ENCODE peak calls at places on chromosomes 2 and 18, in ten cellular contexts. One of them, this sample, is unnamed.
A peak's percentile ranks its signal among the peaks of the same experiment; 100 is the strongest.

GRCh38 chr2:74944987-74945782 is 13.3 kb upstream of the POLE4 start:
- DNase-seq in neural progenitor cell: no peak
- DNase-seq in sigmoid colon: no peak
- DNase-seq in PC-9: no peak
- DNase-seq in uterus: no peak
- DNase-seq in SK-N-SH: no peak
- DNase-seq in GM23338: no peak
- DNase-seq in keratinocyte: no peak
- DNase-seq in K562: no peak
- DNase-seq in H9: no peak
- DNase-seq in this sample: no peak

GRCh38 chr18:56043691-56044090 is 455.7 kb upstream of the TCF4 start:
- DNase-seq in SK-N-SH: no peak
- DNase-seq in sigmoid colon: peak; percentile 63
- DNase-seq in H9: peak; percentile 48
- DNase-seq in PC-9: no peak
- DNase-seq in neural progenitor cell: no peak
- DNase-seq in GM23338: peak; percentile 67
- DNase-seq in K562: no peak
- DNase-seq in keratinocyte: no peak
- DNase-seq in uterus: no peak
- DNase-seq in this sample: no peak

GRCh38 chr2:135050132-135050531 is 2.0 kb upstream of the RAB3GAP1 start:
- DNase-seq in K562: no peak
- DNase-seq in SK-N-SH: no peak
- DNase-seq in keratinocyte: no peak
- DNase-seq in sigmoid colon: no peak
- DNase-seq in uterus: no peak
- DNase-seq in GM23338: no peak
- DNase-seq in neural progenitor cell: no peak
- DNase-seq in PC-9: no peak
- DNase-seq in H9: no peak
- DNase-seq in this sample: no peak

GRCh38 chr2:112787294-112787693 is 3.0 kb upstream of the IL1A start:
- DNase-seq in PC-9: peak; percentile 67
- DNase-seq in uterus: no peak
- DNase-seq in GM23338: no peak
- DNase-seq in H9: no peak
- DNase-seq in neural progenitor cell: no peak
- DNase-seq in keratinocyte: no peak
- DNase-seq in sigmoid colon: no peak
- DNase-seq in K562: no peak
- DNase-seq in SK-N-SH: no peak
- DNase-seq in this sample: no peak

GRCh38 chr2:119706196-119706595 is 27.2 kb downstream of the TMEM177 start:
- DNase-seq in K562: no peak
- DNase-seq in neural progenitor cell: no peak
- DNase-seq in H9: no peak
- DNase-seq in PC-9: no peak
- DNase-seq in keratinocyte: no peak
- DNase-seq in SK-N-SH: no peak
- DNase-seq in uterus: no peak
- DNase-seq in GM23338: no peak
- DNase-seq in sigmoid colon: no peak
- DNase-seq in this sample: no peak

GRCh38 chr2:183592271-183592670 is 468.0 kb downstream of the NUP35 start:
- DNase-seq in K562: no peak
- DNase-seq in GM23338: no peak
- DNase-seq in H9: no peak
- DNase-seq in keratinocyte: peak; percentile 7
- DNase-seq in neural progenitor cell: no peak
- DNase-seq in PC-9: no peak
- DNase-seq in uterus: no peak
- DNase-seq in sigmoid colon: no peak
- DNase-seq in SK-N-SH: no peak
- DNase-seq in this sample: no peak

GRCh38 chr2:62200291-62200841 is 4.5 kb downstream of the B3GNT2 start:
- DNase-seq in K562: no peak
- DNase-seq in keratinocyte: no peak
- DNase-seq in PC-9: no peak
- DNase-seq in uterus: no peak
- DNase-seq in H9: no peak
- DNase-seq in sigmoid colon: no peak
- DNase-seq in neural progenitor cell: no peak
- DNase-seq in GM23338: no peak
- DNase-seq in SK-N-SH: no peak
- DNase-seq in this sample: no peak

GRCh38 chr2:231571810-231572209 is 20.9 kb upstream of the TEX44 start:
- DNase-seq in uterus: no peak
- DNase-seq in GM23338: peak; percentile 77
- DNase-seq in SK-N-SH: no peak
- DNase-seq in H9: peak; percentile 57
- DNase-seq in keratinocyte: no peak
- DNase-seq in K562: no peak
- DNase-seq in sigmoid colon: no peak
- DNase-seq in PC-9: no peak
- DNase-seq in neural progenitor cell: no peak
- DNase-seq in this sample: peak; percentile 61

GRCh38 chr2:217890445-217890844 is 112.3 kb downstream of the TNS1 start:
- DNase-seq in PC-9: peak; percentile 32
- DNase-seq in GM23338: no peak
- DNase-seq in sigmoid colon: peak; percentile 90
- DNase-seq in SK-N-SH: peak; percentile 53
- DNase-seq in H9: no peak
- DNase-seq in keratinocyte: no peak
- DNase-seq in uterus: peak; percentile 80
- DNase-seq in K562: peak; percentile 16
- DNase-seq in neural progenitor cell: peak; percentile 22
- DNase-seq in this sample: no peak

GRCh38 chr18:47265197-47265596 is 13.7 kb upstream of the SKOR2 start:
- DNase-seq in GM23338: no peak
- DNase-seq in K562: no peak
- DNase-seq in uterus: no peak
- DNase-seq in neural progenitor cell: no peak
- DNase-seq in H9: no peak
- DNase-seq in PC-9: no peak
- DNase-seq in SK-N-SH: no peak
- DNase-seq in keratinocyte: no peak
- DNase-seq in sigmoid colon: no peak
- DNase-seq in this sample: no peak

GRCh38 chr18:80247403-80247916 is at the start of gene PARD6G:
- DNase-seq in PC-9: no peak
- DNase-seq in keratinocyte: no peak
- DNase-seq in neural progenitor cell: peak; percentile 90
- DNase-seq in K562: peak; percentile 95
- DNase-seq in uterus: peak; percentile 89
- DNase-seq in GM23338: peak; percentile 67
- DNase-seq in SK-N-SH: peak; percentile 98
- DNase-seq in sigmoid colon: peak; percentile 93
- DNase-seq in H9: peak; percentile 68
- DNase-seq in this sample: peak; percentile 90

GRCh38 chr2:226088366-226088674 is 688.8 kb downstream of the NYAP2 start:
- DNase-seq in H9: no peak
- DNase-seq in neural progenitor cell: no peak
- DNase-seq in PC-9: no peak
- DNase-seq in sigmoid colon: no peak
- DNase-seq in K562: no peak
- DNase-seq in SK-N-SH: no peak
- DNase-seq in GM23338: no peak
- DNase-seq in keratinocyte: no peak
- DNase-seq in uterus: no peak
- DNase-seq in this sample: no peak

GRCh38 chr2:226608393-226608955 is 191.1 kb downstream of the IRS1 start:
- DNase-seq in PC-9: no peak
- DNase-seq in uterus: no peak
- DNase-seq in GM23338: no peak
- DNase-seq in sigmoid colon: no peak
- DNase-seq in K562: no peak
- DNase-seq in neural progenitor cell: no peak
- DNase-seq in SK-N-SH: no peak
- DNase-seq in keratinocyte: no peak
- DNase-seq in H9: no peak
- DNase-seq in this sample: no peak

GRCh38 chr2:223044092-223044836 is 7.7 kb upstream of the KCNE4 start:
- DNase-seq in H9: no peak
- DNase-seq in sigmoid colon: no peak
- DNase-seq in SK-N-SH: no peak
- DNase-seq in PC-9: no peak
- DNase-seq in K562: peak; percentile 46
- DNase-seq in GM23338: no peak
- DNase-seq in neural progenitor cell: no peak
- DNase-seq in uterus: no peak
- DNase-seq in keratinocyte: no peak
- DNase-seq in this sample: no peak

GRCh38 chr2:227653419-227653818 is 13.2 kb upstream of the SCYGR5 start:
- DNase-seq in keratinocyte: no peak
- DNase-seq in K562: no peak
- DNase-seq in SK-N-SH: no peak
- DNase-seq in PC-9: peak; percentile 39
- DNase-seq in H9: no peak
- DNase-seq in neural progenitor cell: no peak
- DNase-seq in GM23338: no peak
- DNase-seq in sigmoid colon: no peak
- DNase-seq in uterus: no peak
- DNase-seq in this sample: no peak

DNA sequence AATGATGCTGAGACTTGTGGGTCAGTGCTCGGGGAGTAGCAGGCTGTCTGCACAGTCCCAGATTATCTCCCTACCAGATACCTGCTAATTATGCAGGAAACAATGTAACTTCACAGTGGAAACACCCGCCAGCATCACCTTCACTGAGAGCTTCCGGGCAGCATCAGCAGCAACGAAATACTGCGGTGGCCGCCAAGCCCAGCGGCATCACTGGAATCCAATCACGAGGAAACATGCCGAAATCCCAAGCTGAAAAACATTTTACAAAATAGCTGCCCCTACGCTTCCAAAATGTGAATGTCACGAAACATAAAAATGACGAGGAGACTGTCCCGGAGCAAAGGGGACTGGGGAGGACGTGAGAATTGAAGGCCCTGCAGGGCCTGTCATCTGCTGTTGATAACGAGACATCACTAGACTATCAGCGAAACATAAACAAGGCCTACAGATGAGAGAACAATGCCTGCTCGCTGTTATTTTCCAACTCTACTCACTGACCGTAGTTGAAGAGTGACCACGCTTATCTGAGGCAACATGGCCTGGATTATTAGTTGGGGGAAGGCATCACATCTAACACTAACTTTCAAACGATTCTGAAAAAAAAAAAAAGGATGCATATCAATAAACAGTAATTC is 82.6 kb downstream of the HDAC4 start:
- DNase-seq in neural progenitor cell: no peak
- DNase-seq in GM23338: no peak
- DNase-seq in H9: peak; percentile 8
- DNase-seq in keratinocyte: no peak
- DNase-seq in K562: peak; percentile 23
- DNase-seq in uterus: peak; percentile 15
- DNase-seq in PC-9: no peak
- DNase-seq in SK-N-SH: no peak
- DNase-seq in sigmoid colon: peak; percentile 56
- DNase-seq in this sample: no peak
- H3K4me1 ChIP-seq in neural progenitor cell: peaks cover 23% of the 10 kb centered on the region
- H3K4me1 ChIP-seq in GM23338: no peaks in the 10 kb centered on the region
- H3K4me1 ChIP-seq in H9: no peaks in the 10 kb centered on the region
- H3K4me1 ChIP-seq in keratinocyte: peaks cover 6% of the 10 kb centered on the region
- H3K4me1 ChIP-seq in K562: peaks cover 27% of the 10 kb centered on the region
- H3K4me1 ChIP-seq in uterus: no peaks in the 10 kb centered on the region
- H3K4me1 ChIP-seq in PC-9: no peaks in the 10 kb centered on the region
- H3K4me1 ChIP-seq in SK-N-SH: no peaks in the 10 kb centered on the region
- H3K4me1 ChIP-seq in sigmoid colon: no peaks in the 10 kb centered on the region
- H3K4me1 ChIP-seq in this sample: no peaks in the 10 kb centered on the region

DNA sequence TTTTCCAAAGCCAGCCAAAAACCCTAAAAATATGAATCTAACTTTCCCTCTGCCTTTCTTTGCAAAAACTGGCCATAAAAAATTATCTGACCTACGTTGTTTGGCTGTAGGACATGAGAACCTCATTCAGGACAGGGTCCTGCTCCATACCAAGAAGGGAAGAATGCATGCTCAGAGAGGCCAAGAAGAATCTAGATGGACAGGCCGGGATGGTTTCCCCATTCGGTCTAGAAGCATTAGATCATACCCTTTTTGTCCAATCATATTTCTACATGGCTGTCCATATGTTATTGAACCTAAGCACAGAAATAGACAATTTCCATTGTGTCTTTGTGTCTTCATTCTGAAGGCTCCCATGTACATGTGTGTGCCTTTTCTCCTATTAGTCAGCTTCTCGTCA is 2120.4 kb upstream of the PIK3C3 start:
- DNase-seq in H9: no peak
- DNase-seq in PC-9: no peak
- DNase-seq in uterus: no peak
- DNase-seq in K562: no peak
- DNase-seq in SK-N-SH: no peak
- DNase-seq in sigmoid colon: no peak
- DNase-seq in neural progenitor cell: no peak
- DNase-seq in GM23338: no peak
- DNase-seq in keratinocyte: no peak
- DNase-seq in this sample: no peak
- H3K4me1 ChIP-seq in H9: no peaks in the 10 kb centered on the region
- H3K4me1 ChIP-seq in PC-9: no peaks in the 10 kb centered on the region
- H3K4me1 ChIP-seq in uterus: no peaks in the 10 kb centered on the region
- H3K4me1 ChIP-seq in K562: no peaks in the 10 kb centered on the region
- H3K4me1 ChIP-seq in SK-N-SH: no peaks in the 10 kb centered on the region
- H3K4me1 ChIP-seq in sigmoid colon: no peaks in the 10 kb centered on the region
- H3K4me1 ChIP-seq in neural progenitor cell: no peaks in the 10 kb centered on the region
- H3K4me1 ChIP-seq in GM23338: no peaks in the 10 kb centered on the region
- H3K4me1 ChIP-seq in keratinocyte: peaks cover 2% of the 10 kb centered on the region
- H3K4me1 ChIP-seq in this sample: no peaks in the 10 kb centered on the region

DNA sequence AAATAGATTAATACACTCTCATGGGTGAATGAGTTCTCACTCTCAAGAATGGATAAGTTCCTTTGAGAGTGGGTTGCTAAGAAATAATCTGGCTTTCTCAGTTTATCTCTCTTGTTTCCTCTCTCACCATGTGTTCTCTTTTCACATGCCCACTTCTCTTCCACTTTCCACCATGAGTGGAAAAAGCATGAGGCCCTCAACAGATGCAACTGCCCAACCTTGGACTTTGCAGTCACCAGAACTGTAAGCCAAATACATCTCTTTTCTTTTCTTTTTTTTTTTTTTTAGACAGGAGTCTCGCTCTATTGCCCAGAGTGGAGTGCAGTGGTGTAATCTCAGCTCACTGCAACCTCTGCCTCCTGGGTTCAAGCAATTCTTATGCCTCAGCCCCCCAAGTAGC is 18.1 kb upstream of the ETAA1 start:
- DNase-seq in SK-N-SH: no peak
- DNase-seq in H9: no peak
- DNase-seq in PC-9: no peak
- DNase-seq in neural progenitor cell: no peak
- DNase-seq in sigmoid colon: no peak
- DNase-seq in GM23338: no peak
- DNase-seq in keratinocyte: no peak
- DNase-seq in uterus: no peak
- DNase-seq in K562: no peak
- DNase-seq in this sample: no peak
- H3K4me1 ChIP-seq in SK-N-SH: peaks cover 9% of the 10 kb centered on the region
- H3K4me1 ChIP-seq in H9: no peaks in the 10 kb centered on the region
- H3K4me1 ChIP-seq in PC-9: no peaks in the 10 kb centered on the region
- H3K4me1 ChIP-seq in neural progenitor cell: no peaks in the 10 kb centered on the region
- H3K4me1 ChIP-seq in sigmoid colon: no peaks in the 10 kb centered on the region
- H3K4me1 ChIP-seq in GM23338: no peaks in the 10 kb centered on the region
- H3K4me1 ChIP-seq in keratinocyte: no peaks in the 10 kb centered on the region
- H3K4me1 ChIP-seq in uterus: no peaks in the 10 kb centered on the region
- H3K4me1 ChIP-seq in K562: no peaks in the 10 kb centered on the region
- H3K4me1 ChIP-seq in this sample: peaks cover 10% of the 10 kb centered on the region

GRCh38 chr2:39524756-39525635 is 87.9 kb upstream of the MAP4K3 start:
- DNase-seq in uterus: no peak
- DNase-seq in GM23338: no peak
- DNase-seq in neural progenitor cell: no peak
- DNase-seq in PC-9: no peak
- DNase-seq in H9: no peak
- DNase-seq in K562: no peak
- DNase-seq in SK-N-SH: no peak
- DNase-seq in sigmoid colon: no peak
- DNase-seq in keratinocyte: no peak
- DNase-seq in this sample: no peak
- H3K4me1 ChIP-seq in uterus: no peaks in the 10 kb centered on the region
- H3K4me1 ChIP-seq in GM23338: peaks cover 11% of the 10 kb centered on the region
- H3K4me1 ChIP-seq in neural progenitor cell: no peaks in the 10 kb centered on the region
- H3K4me1 ChIP-seq in PC-9: peaks cover 22% of the 10 kb centered on the region
- H3K4me1 ChIP-seq in H9: peaks cover 6% of the 10 kb centered on the region
- H3K4me1 ChIP-seq in K562: peaks cover 16% of the 10 kb centered on the region
- H3K4me1 ChIP-seq in SK-N-SH: peaks cover 22% of the 10 kb centered on the region
- H3K4me1 ChIP-seq in sigmoid colon: no peaks in the 10 kb centered on the region
- H3K4me1 ChIP-seq in keratinocyte: peaks cover 27% of the 10 kb centered on the region
- H3K4me1 ChIP-seq in this sample: peaks cover 17% of the 10 kb centered on the region

This sample was measured in HAP-1.